ENCODE peak calls at places on chromosomes 11 and 22, in nine cellular contexts. J, F, V, U, M, E, Z, R and I are unnamed samples.

GRCh38 chr11:44286268-44286880 is 23.6 kb downstream of the ALX4 start:
- DNase-seq in J (peak), R (peak), Z (peak), V (no peak), E (peak), U (no peak), M (peak), F (peak), I (no peak)

GRCh38 chr11:87451400-87451799 is 413.7 kb downstream of the TMEM135 start:
- DNase-seq in Z (no peak), E (no peak), M (no peak), F (no peak), J (peak), V (no peak), U (no peak), R (no peak), I (no peak)

GRCh38 chr22:36021649-36022048 is 7.0 kb downstream of the RBFOX2 start:
- DNase-seq in F (no peak), Z (peak), U (no peak), J (peak), V (no peak), R (no peak), M (no peak), E (no peak), I (no peak)

GRCh38 chr11:102368472-102368871 is 21.5 kb downstream of the BIRC2 start:
- DNase-seq in Z (no peak), E (no peak), J (no peak), V (no peak), U (no peak), M (no peak), F (no peak), R (no peak), I (peak)

GRCh38 chr11:67060111-67060522 is 3.5 kb downstream of the RHOD start:
- DNase-seq in U (no peak), F (no peak), Z (no peak), R (no peak), V (no peak), M (no peak), E (no peak), J (peak), I (no peak)

GRCh38 chr11:119493712-119494111 is 70.7 kb upstream of the THY1 start:
- DNase-seq in Z (no peak), E (no peak), U (no peak), F (peak), R (no peak), M (no peak), J (peak), V (no peak), I (no peak)

GRCh38 chr22:50199836-50200332 is 927 bp upstream of the SELENOO start:
- DNase-seq in M (no peak), J (no peak), R (no peak), Z (peak), V (no peak), U (no peak), F (no peak), E (no peak), I (no peak)

GRCh38 chr11:24747275-24748251 is 250.7 kb downstream of the LUZP2 start:
- DNase-seq in U (no peak), V (no peak), R (no peak), J (no peak), M (no peak), E (no peak), F (peak), Z (no peak), I (no peak)

GRCh38 chr22:37166675-37167066 is 17.0 kb upstream of the IL2RB start:
- DNase-seq in F (peak), M (peak), Z (peak), U (peak), E (peak), V (peak), R (peak), J (peak), I (peak)

GRCh38 chr11:122207921-122208764 is 92.1 kb upstream of the BLID start:
- DNase-seq in J (peak), M (no peak), R (no peak), E (no peak), F (no peak), V (no peak), U (no peak), Z (no peak), I (no peak)

GRCh38 chr11:17573526-17573925 is 26.5 kb downstream of the OTOG start:
- DNase-seq in E (no peak), U (no peak), F (no peak), V (no peak), J (no peak), R (no peak), Z (no peak), M (no peak), I (no peak)

GRCh38 chr11:23540101-23540561 is 679.9 kb upstream of the CCDC179 start:
- DNase-seq in U (no peak), F (peak), M (no peak), Z (peak), V (no peak), J (peak), R (peak), E (no peak), I (no peak)